ENCODE peak calls at places on chromosomes 12 and 14, in eight cellular contexts. C is astrocyte of the spinal cord; R is stimulated activated CD4-positive, alpha-beta T cell treated with anti-CD3 and anti-CD28 coated beads, TNF-alpha, amount 100 ng/mL, for 48 hours; A is D341Med; Z is KG1; F is hepatic stellate cell; P is NCI-H69; G is central memory CD8-positive, alpha-beta T cell. Q is an unnamed sample.

GRCh38 chr14:102345232-102345631 is 17.5 kb downstream of the CINP start:
- DNase-seq in C (no peak), R (no peak), A (no peak), Z (no peak), F (no peak), P (no peak), G (no peak), Q (no peak)

GRCh38 chr12:119182701-119183493 is 4.2 kb downstream of the HSPB8 start:
- DNase-seq in C (no peak), R (no peak), A (no peak), Z (no peak), F (peak), P (no peak), G (no peak), Q (no peak)

GRCh38 chr12:106582661-106583577 is at the start of gene RFX4:
- DNase-seq in C (no peak), R (no peak), A (peak), Z (no peak), F (no peak), P (peak), G (no peak), Q (no peak)

GRCh38 chr12:27198036-27198435 is 46.0 kb upstream of the STK38L start:
- DNase-seq in C (peak), R (no peak), A (no peak), Z (no peak), F (no peak), P (no peak), G (no peak), Q (no peak)

GRCh38 chr14:56341766-56342418 is 223.7 kb downstream of the PELI2 start:
- DNase-seq in C (peak), R (no peak), A (no peak), Z (no peak), F (peak), P (peak), G (no peak), Q (no peak)

GRCh38 chr14:74836251-74836957 is 39.5 kb downstream of the PROX2 start:
- DNase-seq in C (peak), R (no peak), A (no peak), Z (no peak), F (no peak), P (no peak), G (no peak), Q (no peak)

GRCh38 chr12:120836119-120836684 is 68.0 kb downstream of the SPPL3 start:
- DNase-seq in C (no peak), R (no peak), A (no peak), Z (no peak), F (no peak), P (no peak), G (no peak), Q (no peak)

GRCh38 chr12:13242926-13243325 is 46.4 kb downstream of the EMP1 start:
- DNase-seq in C (no peak), R (no peak), A (no peak), Z (no peak), F (no peak), P (peak), G (no peak), Q (no peak)

GRCh38 chr12:121750507-121750955 is 38.0 kb downstream of the TMEM120B start:
- DNase-seq in C (no peak), R (no peak), A (no peak), Z (no peak), F (no peak), P (no peak), G (peak), Q (no peak)

GRCh38 chr12:64187370-64187769 is 34.7 kb downstream of the KICS2 start:
- DNase-seq in C (peak), R (no peak), A (no peak), Z (no peak), F (no peak), P (no peak), G (no peak), Q (no peak)

GRCh38 chr12:117564885-117565284 is 203.5 kb upstream of the NOS1 start:
- DNase-seq in C (peak), R (no peak), A (no peak), Z (no peak), F (no peak), P (peak), G (no peak), Q (no peak)

GRCh38 chr12:75816892-75817291 is 214.7 kb downstream of the PHLDA1 start:
- DNase-seq in C (peak), R (no peak), A (no peak), Z (no peak), F (peak), P (peak), G (no peak), Q (no peak)

GRCh38 chr12:53538209-53538689 is 31.0 kb upstream of the NPFF start:
- DNase-seq in C (peak), R (no peak), A (no peak), Z (no peak), F (no peak), P (peak), G (no peak), Q (no peak)

GRCh38 chr14:86973177-86973576 is 1019.8 kb downstream of the GALC start:
- DNase-seq in C (no peak), R (no peak), A (no peak), Z (no peak), F (no peak), P (no peak), G (no peak), Q (no peak)

GRCh38 chr14:100285021-100285912 is 21.0 kb downstream of the SLC25A29 start:
- DNase-seq in C (peak), R (peak), A (peak), Z (peak), F (peak), P (peak), G (peak), Q (peak)

GRCh38 chr14:91912035-91912434 is 35.5 kb downstream of the FBLN5 start:
- DNase-seq in C (no peak), R (no peak), A (no peak), Z (no peak), F (no peak), P (no peak), G (no peak), Q (no peak)

GRCh38 chr12:118360785-118361404 is 11.8 kb downstream of the TAOK3 start:
- DNase-seq in C (peak), R (no peak), A (no peak), Z (no peak), F (peak), P (no peak), G (no peak), Q (no peak)

GRCh38 chr14:102998393-102998792 is 59.0 kb downstream of the CDC42BPB start:
- DNase-seq in C (peak), R (no peak), A (no peak), Z (no peak), F (peak), P (no peak), G (no peak), Q (no peak)

GRCh38 chr14:68569970-68570409 is 222.9 kb downstream of the ZFP36L1 start:
- DNase-seq in C (no peak), R (no peak), A (no peak), Z (no peak), F (no peak), P (no peak), G (no peak), Q (no peak)

GRCh38 chr12:86194721-86195120 is 61.5 kb downstream of the MGAT4C start:
- DNase-seq in C (no peak), R (no peak), A (no peak), Z (no peak), F (no peak), P (no peak), G (no peak), Q (no peak)

GRCh38 chr12:132554857-132555630 is 55.3 kb downstream of the LRCOL1 start:
- DNase-seq in C (no peak), R (no peak), A (peak), Z (no peak), F (no peak), P (no peak), G (no peak), Q (no peak)

GRCh38 chr12:112107728-112108447 is 695 bp downstream of the NAA25 start:
- DNase-seq in C (no peak), R (no peak), A (peak), Z (peak), F (no peak), P (peak), G (no peak), Q (no peak)

GRCh38 chr12:46983959-46984833 is 95.2 kb upstream of the PCED1B start:
- DNase-seq in C (peak), R (peak), A (peak), Z (no peak), F (peak), P (peak), G (peak), Q (no peak)

GRCh38 chr12:27682534-27682933 is 13.7 kb upstream of the REP15 start:
- DNase-seq in C (peak), R (no peak), A (no peak), Z (no peak), F (peak), P (no peak), G (no peak), Q (no peak)

GRCh38 chr12:102950107-102950949 is 7.1 kb upstream of the ASCL1 start:
- DNase-seq in C (no peak), R (no peak), A (no peak), Z (no peak), F (no peak), P (peak), G (no peak), Q (no peak)

GRCh38 chr12:22287776-22288621 is 46.5 kb downstream of the ST8SIA1 start:
- DNase-seq in C (peak), R (peak), A (no peak), Z (no peak), F (no peak), P (peak), G (no peak), Q (peak)

GRCh38 chr12:122939151-122939550 is 27.1 kb downstream of the ABCB9 start:
- DNase-seq in C (no peak), R (no peak), A (no peak), Z (no peak), F (no peak), P (no peak), G (no peak), Q (no peak)